ENCODE peak calls at places on chromosomes 3 and 15, in seven cellular contexts. One of them, this sample, is unnamed.

GRCh38 chr3:57791245-57791644 is 35.1 kb downstream of the SLMAP start:
- DNase-seq in RWPE2: no peak
- DNase-seq in upper lobe of left lung: no peak
- DNase-seq in non-pigmented ciliary epithelial cell: no peak
- DNase-seq in T follicular helper cell: no peak
- DNase-seq in progenitor cell of endocrine pancreas: no peak
- DNase-seq in GM12891: no peak
- DNase-seq in this sample: no peak

GRCh38 chr15:36156855-36157521 is 422.4 kb upstream of the CDIN1 start:
- DNase-seq in RWPE2: no peak
- DNase-seq in upper lobe of left lung: no peak
- DNase-seq in non-pigmented ciliary epithelial cell: no peak
- DNase-seq in T follicular helper cell: no peak
- DNase-seq in progenitor cell of endocrine pancreas: no peak
- DNase-seq in GM12891: no peak
- DNase-seq in this sample: no peak

GRCh38 chr3:46252980-46253379 is 10.7 kb downstream of the CCR3 start:
- DNase-seq in RWPE2: no peak
- DNase-seq in upper lobe of left lung: no peak
- DNase-seq in non-pigmented ciliary epithelial cell: no peak
- DNase-seq in T follicular helper cell: no peak
- DNase-seq in progenitor cell of endocrine pancreas: no peak
- DNase-seq in GM12891: no peak
- DNase-seq in this sample: no peak

GRCh38 chr15:55494927-55495326 is 13.1 kb downstream of the DNAAF4 start:
- DNase-seq in RWPE2: no peak
- DNase-seq in upper lobe of left lung: no peak
- DNase-seq in non-pigmented ciliary epithelial cell: no peak
- DNase-seq in T follicular helper cell: no peak
- DNase-seq in progenitor cell of endocrine pancreas: no peak
- DNase-seq in GM12891: no peak
- DNase-seq in this sample: no peak

GRCh38 chr15:85462029-85462428 is 81.6 kb downstream of the AKAP13 start:
- DNase-seq in RWPE2: no peak
- DNase-seq in upper lobe of left lung: no peak
- DNase-seq in non-pigmented ciliary epithelial cell: no peak
- DNase-seq in T follicular helper cell: no peak
- DNase-seq in progenitor cell of endocrine pancreas: no peak
- DNase-seq in GM12891: no peak
- DNase-seq in this sample: no peak

GRCh38 chr15:29986946-29987345 is 95.8 kb upstream of the GOLGA8J start:
- DNase-seq in RWPE2: no peak
- DNase-seq in upper lobe of left lung: no peak
- DNase-seq in non-pigmented ciliary epithelial cell: no peak
- DNase-seq in T follicular helper cell: no peak
- DNase-seq in progenitor cell of endocrine pancreas: no peak
- DNase-seq in GM12891: no peak
- DNase-seq in this sample: no peak

GRCh38 chr3:56413911-56414310 is 54.4 kb downstream of the ERC2 start:
- DNase-seq in RWPE2: no peak
- DNase-seq in upper lobe of left lung: no peak
- DNase-seq in non-pigmented ciliary epithelial cell: no peak
- DNase-seq in T follicular helper cell: no peak
- DNase-seq in progenitor cell of endocrine pancreas: no peak
- DNase-seq in GM12891: no peak
- DNase-seq in this sample: no peak

GRCh38 chr3:177124882-177125281 is 72.4 kb downstream of the TBL1XR1 start:
- DNase-seq in RWPE2: no peak
- DNase-seq in upper lobe of left lung: no peak
- DNase-seq in non-pigmented ciliary epithelial cell: no peak
- DNase-seq in T follicular helper cell: no peak
- DNase-seq in progenitor cell of endocrine pancreas: no peak
- DNase-seq in GM12891: no peak
- DNase-seq in this sample: no peak

GRCh38 chr15:63076136-63077005 is 33.8 kb downstream of the TPM1 start:
- DNase-seq in RWPE2: no peak
- DNase-seq in upper lobe of left lung: no peak
- DNase-seq in non-pigmented ciliary epithelial cell: no peak
- DNase-seq in T follicular helper cell: no peak
- DNase-seq in progenitor cell of endocrine pancreas: no peak
- DNase-seq in GM12891: no peak
- DNase-seq in this sample: no peak

GRCh38 chr3:81581966-81582599 is 179.4 kb downstream of the GBE1 start:
- DNase-seq in RWPE2: no peak
- DNase-seq in upper lobe of left lung: no peak
- DNase-seq in non-pigmented ciliary epithelial cell: no peak
- DNase-seq in T follicular helper cell: no peak
- DNase-seq in progenitor cell of endocrine pancreas: no peak
- DNase-seq in GM12891: no peak
- DNase-seq in this sample: no peak

GRCh38 chr3:8237893-8238292 is 263.7 kb upstream of the LMCD1 start:
- DNase-seq in RWPE2: no peak
- DNase-seq in upper lobe of left lung: no peak
- DNase-seq in non-pigmented ciliary epithelial cell: no peak
- DNase-seq in T follicular helper cell: no peak
- DNase-seq in progenitor cell of endocrine pancreas: no peak
- DNase-seq in GM12891: no peak
- DNase-seq in this sample: no peak

GRCh38 chr3:24521306-24522154 is 26.9 kb upstream of the THRB start:
- DNase-seq in RWPE2: peak; percentile 62
- DNase-seq in upper lobe of left lung: peak; percentile 58
- DNase-seq in non-pigmented ciliary epithelial cell: no peak
- DNase-seq in T follicular helper cell: no peak
- DNase-seq in progenitor cell of endocrine pancreas: peak; percentile 44
- DNase-seq in GM12891: no peak
- DNase-seq in this sample: no peak

GRCh38 chr3:187978433-187979011 is 175.4 kb upstream of the LPP start:
- DNase-seq in RWPE2: no peak
- DNase-seq in upper lobe of left lung: no peak
- DNase-seq in non-pigmented ciliary epithelial cell: no peak
- DNase-seq in T follicular helper cell: no peak
- DNase-seq in progenitor cell of endocrine pancreas: no peak
- DNase-seq in GM12891: no peak
- DNase-seq in this sample: no peak

GRCh38 chr3:160810360-160810759 is 54.3 kb downstream of the PPM1L start:
- DNase-seq in RWPE2: no peak
- DNase-seq in upper lobe of left lung: no peak
- DNase-seq in non-pigmented ciliary epithelial cell: no peak
- DNase-seq in T follicular helper cell: no peak
- DNase-seq in progenitor cell of endocrine pancreas: no peak
- DNase-seq in GM12891: no peak
- DNase-seq in this sample: no peak

This sample was measured in T-helper 22 cell.